ENCODE peak calls at places on chromosomes 11 and 22, in nine cellular contexts. T, L, I, Q, G, W, J, Z and E are unnamed samples.

GRCh38 chr22:39013923-39014722 is at the start of gene APOBEC3C:
- ATAC-seq in T (peak), L (peak), I (peak), Q (peak), G (peak), W (peak), J (peak), Z (peak), E (peak)

GRCh38 chr11:32420937-32421532 is 14.3 kb downstream of the WT1 start:
- ATAC-seq in T (peak), L (no peak), I (no peak), Q (peak), G (no peak), W (no peak), J (no peak), Z (peak), E (no peak)

GRCh38 chr11:125663910-125664309 is 16.7 kb downstream of the ACRV1 start:
- ATAC-seq in T (no peak), L (no peak), I (no peak), Q (no peak), G (no peak), W (no peak), J (no peak), Z (no peak), E (no peak)

GRCh38 chr11:69427337-69427736 is 54.1 kb upstream of the LINC01488 start:
- ATAC-seq in T (peak), L (no peak), I (no peak), Q (no peak), G (no peak), W (no peak), J (no peak), Z (no peak), E (no peak)

GRCh38 chr11:105582497-105582896 is 27.4 kb upstream of the GRIA4 start:
- ATAC-seq in T (no peak), L (no peak), I (no peak), Q (no peak), G (no peak), W (no peak), J (peak), Z (no peak), E (no peak)

GRCh38 chr22:21902296-21903087 is 35.0 kb upstream of the MAPK1 start:
- ATAC-seq in T (no peak), L (no peak), I (no peak), Q (no peak), G (no peak), W (no peak), J (no peak), Z (no peak), E (peak)

GRCh38 chr11:96338910-96339703 is 3.9 kb downstream of the MAML2 start:
- ATAC-seq in T (peak), L (peak), I (peak), Q (peak), G (no peak), W (peak), J (peak), Z (peak), E (peak)

GRCh38 chr11:66523611-66524010 is 13.2 kb downstream of the BBS1 start:
- ATAC-seq in T (peak), L (no peak), I (no peak), Q (peak), G (no peak), W (no peak), J (no peak), Z (no peak), E (no peak)

GRCh38 chr11:45817191-45817590 is 12.2 kb downstream of the SLC35C1 start:
- ATAC-seq in T (no peak), L (no peak), I (no peak), Q (no peak), G (no peak), W (no peak), J (no peak), Z (no peak), E (peak)

GRCh38 chr11:12671378-12671777 is 2.8 kb upstream of the TEAD1 start:
- ATAC-seq in T (no peak), L (no peak), I (no peak), Q (no peak), G (no peak), W (no peak), J (no peak), Z (no peak), E (no peak)

GRCh38 chr22:38955250-38955775 is 2.1 kb upstream of the APOBEC3A start:
- ATAC-seq in T (no peak), L (no peak), I (no peak), Q (no peak), G (no peak), W (no peak), J (no peak), Z (no peak), E (no peak)

GRCh38 chr22:41770715-41771452 is 29.6 kb upstream of the CCDC134 start:
- ATAC-seq in T (no peak), L (no peak), I (no peak), Q (no peak), G (no peak), W (no peak), J (no peak), Z (peak), E (no peak)

GRCh38 chr11:44319552-44320288 is 9.8 kb upstream of the ALX4 start:
- ATAC-seq in T (no peak), L (peak), I (no peak), Q (no peak), G (no peak), W (no peak), J (no peak), Z (no peak), E (no peak)

GRCh38 chr11:114172871-114173444 is 113.4 kb downstream of the ZBTB16 start:
- ATAC-seq in T (peak), L (no peak), I (no peak), Q (peak), G (no peak), W (peak), J (no peak), Z (peak), E (no peak)